ENCODE peak calls at places on chromosomes 11 and 22, in seven cellular contexts. A, L, S, K, O, G and F are unnamed samples.

GRCh38 chr11:65558002-65558784 is at the start of gene LTBP3:
- DNase-seq in K (no peak), G (peak), L (peak), S (peak), O (no peak), A (peak), F (no peak)

GRCh38 chr11:6418958-6419611 is at the start of gene APBB1:
- DNase-seq in L (peak), S (peak), A (peak), K (no peak), O (no peak), G (peak), F (no peak)

GRCh38 chr11:15912291-15912690 is 444.1 kb downstream of the SOX6 start:
- DNase-seq in A (no peak), O (no peak), L (no peak), G (no peak), K (no peak), S (no peak), F (no peak)

GRCh38 chr22:40791241-40791640 is 27.9 kb downstream of the SLC25A17 start:
- DNase-seq in K (no peak), S (no peak), A (no peak), L (no peak), O (no peak), G (peak), F (no peak)

GRCh38 chr22:26656896-26657851 is at the start of gene MIAT:
- DNase-seq in K (no peak), S (no peak), O (no peak), A (peak), G (peak), L (peak), F (no peak)

GRCh38 chr22:50628543-50629134 is 687 bp upstream of the ARSA start:
- DNase-seq in S (no peak), O (no peak), A (no peak), L (no peak), G (no peak), K (no peak), F (no peak)

GRCh38 chr11:79902493-79902892 is 461.7 kb upstream of the TENM4 start:
- DNase-seq in O (no peak), G (no peak), A (no peak), K (no peak), S (no peak), L (no peak), F (peak)

GRCh38 chr22:40955516-40955915 is 4.3 kb downstream of the RBX1 start:
- DNase-seq in O (no peak), L (no peak), G (peak), A (no peak), K (peak), S (no peak), F (peak)

GRCh38 chr22:49691256-49691655 is 136.4 kb downstream of the BRD1 start:
- DNase-seq in A (no peak), G (no peak), K (no peak), O (no peak), L (no peak), S (no peak), F (no peak)

GRCh38 chr11:76391039-76391438 is 9.9 kb downstream of the GVQW3 start:
- DNase-seq in L (no peak), K (no peak), A (no peak), G (no peak), O (peak), S (no peak), F (no peak)

GRCh38 chr22:28002863-28003565 is 84.0 kb upstream of the PITPNB start:
- DNase-seq in K (no peak), L (no peak), G (peak), S (no peak), A (no peak), O (no peak), F (no peak)

GRCh38 chr11:72391638-72392423 is 42.5 kb downstream of the CLPB start:
- DNase-seq in G (no peak), O (no peak), A (no peak), L (no peak), S (no peak), K (no peak), F (no peak)

GRCh38 chr11:85752201-85752889 is 58.6 kb downstream of the SYTL2 start:
- DNase-seq in L (no peak), S (no peak), G (no peak), A (no peak), O (no peak), K (no peak), F (no peak)

GRCh38 chr11:119645018-119645417 is 84.0 kb downstream of the NECTIN1 start:
- DNase-seq in G (no peak), K (no peak), L (no peak), A (no peak), S (no peak), O (no peak), F (no peak)

GRCh38 chr11:78170413-78170812 is 18.0 kb downstream of the KCTD21 start:
- DNase-seq in G (no peak), L (no peak), S (no peak), K (no peak), A (no peak), O (no peak), F (no peak)

GRCh38 chr11:123640677-123641494 is 13.5 kb downstream of the SCN3B start:
- DNase-seq in S (no peak), A (no peak), O (no peak), L (peak), G (peak), K (no peak), F (no peak)

GRCh38 chr11:117876341-117877119 is at the start of gene FXYD6:
- DNase-seq in K (no peak), G (peak), A (no peak), S (peak), L (no peak), O (no peak), F (no peak)

GRCh38 chr11:22732588-22732987 is 66.2 kb downstream of the GAS2 start:
- DNase-seq in O (no peak), A (no peak), G (no peak), L (no peak), S (no peak), K (no peak), F (no peak)

GRCh38 chr11:64304316-64305072 is 830 bp upstream of the ESRRA start:
- DNase-seq in A (peak), S (peak), O (peak), K (peak), G (peak), L (peak), F (no peak)

GRCh38 chr22:21666786-21667185 is 974 bp downstream of the PPIL2 start:
- DNase-seq in A (no peak), G (no peak), O (no peak), K (no peak), S (no peak), L (no peak), F (no peak)

GRCh38 chr11:305834-306211 is 1.8 kb upstream of the IFITM2 start:
- DNase-seq in G (no peak), L (peak), S (no peak), O (no peak), A (no peak), K (no peak), F (no peak)
- H3K4me3 ChIP-seq in G (no peak), L (no peak), S (no peak), O (no peak), A (no peak), K (no peak), F (no peak)

GRCh38 chr11:47356129-47356997 is 3.9 kb upstream of the MYBPC3 start:
- DNase-seq in S (no peak), O (no peak), A (peak), G (no peak), L (no peak), K (no peak), F (no peak)

GRCh38 chr11:47353978-47354774 is 1.7 kb upstream of the MYBPC3 start:
- DNase-seq in G (no peak), A (no peak), O (no peak), S (no peak), K (no peak), L (no peak), F (no peak)

GRCh38 chr11:47354913-47355282 is 2.4 kb upstream of the MYBPC3 start:
- DNase-seq in G (peak), A (no peak), S (no peak), O (no peak), L (no peak), K (no peak), F (no peak)

GRCh38 chr11:47356998-47357329 is 4.5 kb upstream of the MYBPC3 start:
- DNase-seq in S (no peak), A (no peak), L (no peak), G (no peak), K (no peak), O (no peak), F (no peak)

DNA sequence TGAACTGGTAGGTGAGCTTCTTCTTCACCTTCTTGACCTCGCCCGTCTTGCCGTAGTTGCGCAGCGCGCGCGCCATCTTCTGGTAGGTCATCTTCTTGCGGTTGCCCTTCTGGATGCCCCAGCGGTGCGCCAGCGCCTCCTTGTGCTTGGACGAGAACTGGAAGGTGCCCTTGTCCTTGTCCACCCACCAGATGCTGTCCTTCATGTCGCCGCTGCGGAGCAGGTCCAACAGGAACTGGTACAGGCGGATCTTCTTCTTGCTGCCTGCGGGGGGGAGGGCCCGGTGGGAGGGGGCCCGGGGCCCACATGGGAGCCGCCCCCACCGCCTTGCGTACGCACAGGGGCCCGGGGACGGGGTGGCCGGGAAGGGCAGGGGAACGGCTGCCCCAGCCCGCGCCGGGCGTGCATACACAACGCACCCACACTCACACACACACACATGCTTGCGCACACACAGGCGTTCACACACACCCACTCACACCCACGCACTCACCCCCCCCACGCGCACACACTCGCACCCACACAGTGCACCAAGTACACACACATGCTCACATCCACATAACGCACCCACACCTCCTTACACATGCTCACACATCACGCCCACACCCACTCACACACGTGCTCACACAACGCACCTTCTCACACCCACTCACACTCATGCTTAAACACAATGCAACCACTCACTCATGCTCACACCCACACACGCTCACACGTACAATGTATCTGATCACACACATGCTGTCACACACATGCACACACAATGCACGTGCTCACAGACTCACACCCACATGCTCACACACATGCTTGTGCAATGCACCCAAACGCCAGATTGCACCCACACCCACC is 3.0 kb upstream of the MYBPC3 start:
- DNase-seq in L (peak), G (peak), O (peak), K (peak), A (peak), S (peak), F (peak)
- TF ChIP-seq CTCF in L (peak), G (peak), O (peak), K (peak), A (peak), S (peak), F (peak)

DNA sequence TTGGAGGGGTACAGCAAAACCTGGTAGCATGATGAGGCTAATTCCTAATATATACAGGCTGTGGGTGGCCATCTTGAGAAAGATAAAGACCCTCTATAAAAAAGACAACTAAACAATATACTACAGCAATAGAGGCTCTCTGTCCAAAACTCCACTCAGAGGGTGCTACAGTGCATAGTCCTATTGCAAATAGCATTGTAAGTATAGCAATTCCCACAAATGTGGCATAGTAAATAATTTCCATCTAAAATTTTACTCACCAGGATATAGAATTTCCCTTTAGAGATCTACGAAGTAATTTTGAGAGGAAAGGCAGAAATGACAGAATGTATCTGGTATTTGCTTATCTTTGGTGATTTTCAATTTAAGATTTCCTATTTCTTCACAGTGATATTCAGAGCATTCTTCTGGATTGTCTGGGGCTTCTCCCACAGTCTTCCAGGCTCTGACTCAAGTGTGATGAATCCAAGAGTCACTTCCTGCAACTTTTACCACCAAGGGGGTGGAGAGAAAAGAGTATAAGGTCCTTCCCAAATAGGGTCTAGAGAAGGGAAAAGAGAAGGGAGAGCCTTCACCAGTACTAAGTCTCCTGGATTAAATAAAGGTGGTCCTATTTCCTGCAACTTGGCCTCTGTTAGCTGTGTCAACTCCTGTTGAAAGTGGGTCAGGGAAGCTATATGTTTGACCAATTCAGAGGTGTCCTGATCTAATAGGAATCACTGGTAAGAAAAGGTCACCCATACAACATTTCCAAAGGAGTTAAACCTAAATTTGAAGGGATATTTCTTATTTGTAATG is 1054.7 kb upstream of the CNTN5 start:
- DNase-seq in L (no peak), G (peak), K (peak), S (no peak), O (no peak), A (no peak), F (peak)
- H3K4me3 ChIP-seq in L (no peak), G (no peak), K (no peak), S (no peak), O (no peak), A (no peak), F (no peak)

GRCh38 chr11:62627718-62628117 is 5.9 kb upstream of the B3GAT3 start:
- DNase-seq in A (no peak), S (no peak), L (no peak), G (peak), O (no peak), K (no peak), F (no peak)

GRCh38 chr11:62622476-62622875 is 690 bp upstream of the B3GAT3 start:
- DNase-seq in O (no peak), L (no peak), S (no peak), G (no peak), A (no peak), K (no peak), F (no peak)

GRCh38 chr11:62621027-62621566 is 689 bp downstream of the B3GAT3 start:
- DNase-seq in S (no peak), K (no peak), L (no peak), G (no peak), A (no peak), O (no peak), F (no peak)

DNA sequence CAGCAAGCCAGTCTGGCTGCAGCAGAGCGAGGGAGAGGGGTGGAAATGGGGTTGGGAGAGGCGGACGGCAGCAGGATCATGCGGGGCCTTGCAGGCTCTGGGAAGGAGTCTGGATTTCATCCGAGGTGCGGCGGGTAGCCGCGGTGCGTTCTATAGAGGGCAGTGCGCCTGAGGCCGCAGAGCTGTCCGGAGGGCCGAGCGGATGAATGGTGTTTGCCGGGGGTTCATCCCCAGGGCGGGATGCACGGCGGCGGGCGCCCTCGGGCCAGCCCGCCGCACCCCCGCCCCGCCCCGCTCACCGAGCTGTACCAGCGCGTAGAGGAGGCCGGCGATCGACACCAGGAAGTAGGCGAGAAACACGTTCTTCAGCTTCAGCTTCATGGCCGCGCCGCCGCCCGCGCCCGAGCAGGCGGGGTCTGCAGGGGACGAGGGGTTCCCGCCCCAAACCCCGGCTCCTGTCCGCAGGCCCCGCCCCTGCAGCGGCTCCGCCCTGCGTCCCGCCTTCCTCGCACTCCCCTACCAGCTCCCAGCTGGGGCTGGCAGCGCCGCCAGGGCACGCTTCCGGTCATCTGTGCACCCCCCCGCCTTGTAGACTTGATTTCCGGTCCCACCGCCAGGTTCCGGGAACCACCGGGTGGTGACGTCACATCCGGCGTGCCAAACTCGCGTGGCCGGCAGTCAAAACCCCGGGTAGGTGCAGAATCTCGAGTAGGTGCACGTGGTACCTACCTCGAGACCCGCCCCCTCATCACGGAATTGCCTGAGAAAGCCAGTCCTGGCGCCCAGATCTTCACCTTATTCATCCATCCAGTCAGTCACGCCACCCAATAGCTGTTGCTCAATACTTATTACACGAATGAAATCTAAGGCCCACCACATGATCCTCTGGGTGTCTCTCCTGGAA is at the start of gene B3GAT3:
- DNase-seq in K (peak), L (peak), A (peak), S (peak), O (peak), G (peak), F (peak)
- TF ChIP-seq CTCF in K (no peak), L (no peak), A (no peak), S (no peak), O (no peak), G (no peak), F (peak)